ENCODE peak calls at places on chromosome X, in four cellular contexts. N is coronary artery, W is A549, C is MM.1S. T is an unnamed sample.

GRCh38 chrX:131262738-131263679 is 26.1 kb downstream of the IGSF1 start:
- DNase-seq in C (peak), W (peak), N (no peak), T (no peak)

GRCh38 chrX:65610040-65610439 is 57.4 kb upstream of the MSN start:
- DNase-seq in N (no peak), W (no peak), C (no peak), T (no peak)

GRCh38 chrX:15242899-15243555 is 26.9 kb downstream of the ASB9 start:
- DNase-seq in C (peak), N (no peak), W (peak), T (no peak)

GRCh38 chrX:1554469-1555210 is 17.7 kb upstream of the P2RY8 start:
- DNase-seq in W (no peak), N (no peak), C (no peak), T (no peak)

GRCh38 chrX:45381841-45382240 is 181.2 kb upstream of the DIPK2B start:
- DNase-seq in C (no peak), N (no peak), W (no peak), T (no peak)

GRCh38 chrX:88560673-88561330 is 186.2 kb upstream of the CPXCR1 start:
- DNase-seq in C (no peak), N (no peak), W (no peak), T (no peak)

GRCh38 chrX:100829730-100830129 is 9.5 kb downstream of the CSTF2 start:
- DNase-seq in N (no peak), W (no peak), C (no peak), T (no peak)

GRCh38 chrX:100404851-100405250 is 5.2 kb downstream of the PCDH19 start:
- DNase-seq in C (no peak), W (no peak), N (no peak), T (no peak)

GRCh38 chrX:38664285-38664684 is 102.9 kb downstream of the TSPAN7 start:
- DNase-seq in N (no peak), C (peak), W (peak), T (no peak)

GRCh38 chrX:132015875-132016274 is 7.2 kb upstream of the STK26 start:
- DNase-seq in C (no peak), W (no peak), N (no peak), T (no peak)

GRCh38 chrX:83593634-83594294 is 85.7 kb downstream of the POU3F4 start:
- DNase-seq in C (no peak), W (no peak), N (no peak), T (no peak)

GRCh38 chrX:136259543-136259942 is 8.3 kb upstream of the MAP7D3 start:
- DNase-seq in W (no peak), C (no peak), N (no peak), T (no peak)

GRCh38 chrX:29826651-29827206 is 388.6 kb upstream of the MAGEB2 start:
- DNase-seq in W (no peak), C (no peak), N (no peak), T (no peak)

GRCh38 chrX:52923781-52924241 is 26.7 kb downstream of the FAM156B start:
- DNase-seq in N (no peak), W (no peak), C (peak), T (peak)

GRCh38 chrX:8037593-8038348 is 110.6 kb upstream of the PNPLA4 start:
- DNase-seq in W (no peak), C (peak), N (no peak), T (no peak)

GRCh38 chrX:42378857-42379256 is 399.1 kb downstream of the PPP1R2C start:
- DNase-seq in W (no peak), N (no peak), C (no peak), T (no peak)

GRCh38 chrX:128616933-128617332 is 564.7 kb upstream of the ACTRT1 start:
- DNase-seq in C (no peak), N (no peak), W (no peak), T (no peak)

GRCh38 chrX:18468599-18468998 is 43.2 kb downstream of the CDKL5 start:
- DNase-seq in N (no peak), W (no peak), C (no peak), T (no peak)

GRCh38 chrX:21947671-21948070 is 7.2 kb downstream of the SMS start:
- DNase-seq in C (no peak), N (no peak), W (no peak), T (no peak)

GRCh38 chrX:30521440-30522182 is 56.0 kb downstream of the TASL start:
- DNase-seq in W (no peak), N (no peak), C (no peak), T (no peak)

GRCh38 chrX:134547047-134547679 is 87.2 kb downstream of the HPRT1 start:
- DNase-seq in C (no peak), W (peak), N (no peak), T (no peak)

GRCh38 chrX:39689374-39690104 is 408.2 kb downstream of the BCOR start:
- DNase-seq in W (no peak), N (no peak), C (no peak), T (no peak)
- H3K27ac ChIP-seq in W (peak), N (peak), C (no peak), T (peak)

GRCh38 chrX:153668423-153669173 is 5.0 kb downstream of the PNCK start:
- DNase-seq in W (no peak), N (peak), C (no peak), T (no peak)
- TF ChIP-seq CTCF in W (no peak), N (no peak), C (no peak), T (no peak)

GRCh38 chrX:145823132-145823531 is 5.5 kb downstream of the SLITRK2 start:
- DNase-seq in C (no peak), N (no peak), W (no peak), T (no peak)

GRCh38 chrX:145821898-145822567 is 4.4 kb downstream of the SLITRK2 start:
- DNase-seq in W (no peak), N (no peak), C (no peak), T (no peak)

GRCh38 chrX:145818522-145819075 is 970 bp downstream of the SLITRK2 start:
- DNase-seq in W (no peak), C (no peak), N (no peak), T (no peak)

GRCh38 chrX:145821291-145821897 is 3.8 kb downstream of the SLITRK2 start:
- DNase-seq in W (no peak), N (no peak), C (no peak), T (no peak)

GRCh38 chrX:145820825-145821224 is 3.2 kb downstream of the SLITRK2 start:
- DNase-seq in C (no peak), N (no peak), W (no peak), T (no peak)
- H3K27ac ChIP-seq in C (no peak), N (no peak), W (no peak), T (no peak)

GRCh38 chrX:6293716-6294115 is 65.0 kb upstream of the NLGN4X start:
- DNase-seq in C (no peak), W (no peak), N (no peak), T (no peak)

GRCh38 chrX:6291444-6291843 is 62.8 kb upstream of the NLGN4X start:
- DNase-seq in C (no peak), W (no peak), N (no peak), T (no peak)

GRCh38 chrX:6292599-6292998 is 63.9 kb upstream of the NLGN4X start:
- DNase-seq in C (no peak), W (no peak), N (no peak), T (no peak)
- TF ChIP-seq CTCF in C (peak), W (no peak), N (no peak), T (no peak)

T was measured in left lung.